ENCODE peak calls at places on chromosomes 1 and 21, in five cellular contexts. B is T-cell; M is heart left ventricle; E is activated naive CD8-positive, alpha-beta T cell treated with anti-CD3 and anti-CD28 coated beads, Interleukin-2, amount 10 ng/mL, durations not matched to agents 7 days and 5 days; Q is esophagus squamous epithelium. F is an unnamed sample.

GRCh38 chr1:72936942-72937341 is 654.6 kb upstream of the NEGR1 start:
- DNase-seq in M (no peak), E (no peak), Q (no peak), B (no peak), F (no peak)

GRCh38 chr1:206068314-206068713 is 15.3 kb downstream of the RHEX start:
- DNase-seq in M (no peak), Q (no peak), E (no peak), B (no peak), F (no peak)

GRCh38 chr1:27575861-27576331 is 28.0 kb downstream of the AHDC1 start:
- DNase-seq in M (peak), E (no peak), Q (no peak), B (no peak), F (no peak)

GRCh38 chr1:23555949-23556640 is 3.2 kb downstream of the ID3 start:
- DNase-seq in E (no peak), Q (no peak), B (no peak), M (no peak), F (no peak)

GRCh38 chr1:22311461-22311860 is 140.2 kb upstream of the ZBTB40 start:
- DNase-seq in B (no peak), M (no peak), E (no peak), Q (no peak), F (no peak)

GRCh38 chr1:51234721-51235425 is 1.2 kb upstream of the RNF11 start:
- DNase-seq in B (peak), E (no peak), M (peak), Q (peak), F (peak)

GRCh38 chr1:24421502-24421901 is 5.9 kb downstream of the NIPAL3 start:
- DNase-seq in E (no peak), M (no peak), B (no peak), Q (no peak), F (no peak)

GRCh38 chr1:180227843-180228647 is 2.0 kb upstream of the LHX4 start:
- DNase-seq in B (no peak), Q (no peak), M (no peak), E (no peak), F (no peak)

GRCh38 chr1:111938123-111938522 is 51.3 kb downstream of the KCND3 start:
- DNase-seq in E (no peak), B (no peak), Q (no peak), M (no peak), F (no peak)

GRCh38 chr1:229035054-229035747 is 235.7 kb upstream of the RAB4A start:
- DNase-seq in E (no peak), B (no peak), M (no peak), Q (no peak), F (no peak)

GRCh38 chr1:26016258-26016943 is 5.2 kb upstream of the EXTL1 start:
- DNase-seq in E (no peak), Q (no peak), B (no peak), M (no peak), F (no peak)

GRCh38 chr1:212315907-212316306 is 30.7 kb downstream of the PPP2R5A start:
- DNase-seq in B (no peak), E (no peak), Q (no peak), M (no peak), F (no peak)

GRCh38 chr1:48823161-48823560 is 46.5 kb upstream of the BEND5 start:
- DNase-seq in M (peak), E (no peak), B (no peak), Q (no peak), F (no peak)

GRCh38 chr1:209585197-209585596 is 1.7 kb downstream of the CAMK1G start:
- DNase-seq in Q (no peak), B (no peak), M (no peak), E (no peak), F (no peak)

GRCh38 chr1:186735463-186735862 is 55.2 kb upstream of the PTGS2 start:
- DNase-seq in B (no peak), M (no peak), E (no peak), Q (no peak), F (no peak)

GRCh38 chr1:154170547-154171221 is 15.8 kb upstream of the NUP210L start:
- DNase-seq in B (no peak), E (no peak), M (no peak), Q (no peak), F (no peak)

GRCh38 chr21:41955516-41955915 is 1.7 kb upstream of the C2CD2 start:
- DNase-seq in B (no peak), M (no peak), Q (no peak), E (no peak), F (no peak)

GRCh38 chr1:159012495-159012894 is 2.8 kb downstream of the IFI16 start:
- DNase-seq in M (no peak), E (peak), Q (no peak), B (peak), F (no peak)

GRCh38 chr1:220124542-220124941 is 30.6 kb downstream of the IARS2 start:
- DNase-seq in B (no peak), Q (no peak), M (no peak), E (no peak), F (no peak)

GRCh38 chr1:2230781-2231666 is 2.9 kb downstream of the SKI start:
- DNase-seq in E (peak), M (no peak), B (peak), Q (no peak), F (no peak)

GRCh38 chr1:116433283-116434257 is 60.5 kb downstream of the ATP1A1 start:
- DNase-seq in M (peak), Q (no peak), E (no peak), B (no peak), F (no peak)

GRCh38 chr1:228276901-228277490 is 69.2 kb downstream of the OBSCN start:
- DNase-seq in Q (no peak), E (peak), B (no peak), M (no peak), F (peak)

GRCh38 chr21:44920694-44921604 is at the start of gene ITGB2:
- DNase-seq in M (peak), E (peak), B (peak), Q (no peak), F (no peak)

GRCh38 chr21:25350056-25350455 is 257.2 kb downstream of the MRPL39 start:
- DNase-seq in M (no peak), Q (no peak), E (peak), B (no peak), F (no peak)

GRCh38 chr1:175268720-175269119 is 76.1 kb upstream of the KIAA0040 start:
- DNase-seq in Q (no peak), M (no peak), B (no peak), E (no peak), F (no peak)

GRCh38 chr1:228276361-228276831 is 68.6 kb downstream of the OBSCN start:
- DNase-seq in E (no peak), Q (no peak), M (no peak), B (no peak), F (peak)

GRCh38 chr1:173669491-173669941 is at the start of gene ANKRD45:
- DNase-seq in Q (no peak), M (peak), E (peak), B (no peak), F (peak)

GRCh38 chr1:38244218-38244617 is 197.6 kb upstream of the POU3F1 start:
- DNase-seq in M (no peak), E (no peak), Q (no peak), B (no peak), F (no peak)

GRCh38 chr1:172400073-172400737 is 20.3 kb upstream of the C1orf105 start:
- DNase-seq in E (no peak), B (no peak), Q (no peak), M (peak), F (no peak)

GRCh38 chr1:193754732-193755427 is 568.5 kb upstream of the B3GALT2 start:
- DNase-seq in E (no peak), Q (no peak), M (no peak), B (no peak), F (no peak)

GRCh38 chr1:192826791-192827477 is 18.1 kb downstream of the RGS2 start:
- DNase-seq in B (no peak), M (no peak), Q (no peak), E (no peak), F (no peak)

F was measured in omental fat pad.